ENCODE peak calls at places on chromosomes 2 and 18, in five cellular contexts. B is H1, R is K562, D is HepG2, Q is GM12878. O is an unnamed sample.

GRCh38 chr18:3789525-3789924 is 339.6 kb downstream of the TGIF1 start:
- DNase-seq in D (no peak), B (no peak), R (no peak), Q (no peak), O (no peak)

GRCh38 chr2:188677182-188677581 is 297.0 kb upstream of the COL3A1 start:
- DNase-seq in B (no peak), R (no peak), D (no peak), Q (no peak), O (no peak)

GRCh38 chr2:66853585-66853984 is 418.7 kb downstream of the MEIS1 start:
- DNase-seq in D (no peak), R (no peak), B (no peak), Q (no peak), O (no peak)

GRCh38 chr18:54737986-54738385 is 90.3 kb upstream of the RAB27B start:
- DNase-seq in R (no peak), Q (no peak), D (no peak), B (no peak), O (no peak)

GRCh38 chr2:120378605-120379004 is 32.7 kb downstream of the INHBB start:
- DNase-seq in B (no peak), D (no peak), Q (no peak), R (no peak), O (no peak)

GRCh38 chr2:75605770-75606535 is 40.6 kb upstream of the MRPL19 start:
- DNase-seq in D (peak), B (no peak), Q (no peak), R (no peak), O (no peak)

GRCh38 chr2:206435738-206436137 is 7.6 kb upstream of the ADAM23 start:
- DNase-seq in R (no peak), D (peak), Q (no peak), B (no peak), O (no peak)

GRCh38 chr2:238352361-238352760 is 32.0 kb downstream of the TRAF3IP1 start:
- DNase-seq in R (no peak), B (no peak), D (no peak), Q (no peak), O (no peak)

GRCh38 chr2:105761931-105762515 is 17.3 kb downstream of the NCK2 start:
- DNase-seq in R (no peak), Q (no peak), D (no peak), B (peak), O (no peak)

GRCh38 chr2:124018894-124019293 is 6.2 kb upstream of the CNTNAP5 start:
- DNase-seq in Q (no peak), R (no peak), B (no peak), D (no peak), O (no peak)

DNA sequence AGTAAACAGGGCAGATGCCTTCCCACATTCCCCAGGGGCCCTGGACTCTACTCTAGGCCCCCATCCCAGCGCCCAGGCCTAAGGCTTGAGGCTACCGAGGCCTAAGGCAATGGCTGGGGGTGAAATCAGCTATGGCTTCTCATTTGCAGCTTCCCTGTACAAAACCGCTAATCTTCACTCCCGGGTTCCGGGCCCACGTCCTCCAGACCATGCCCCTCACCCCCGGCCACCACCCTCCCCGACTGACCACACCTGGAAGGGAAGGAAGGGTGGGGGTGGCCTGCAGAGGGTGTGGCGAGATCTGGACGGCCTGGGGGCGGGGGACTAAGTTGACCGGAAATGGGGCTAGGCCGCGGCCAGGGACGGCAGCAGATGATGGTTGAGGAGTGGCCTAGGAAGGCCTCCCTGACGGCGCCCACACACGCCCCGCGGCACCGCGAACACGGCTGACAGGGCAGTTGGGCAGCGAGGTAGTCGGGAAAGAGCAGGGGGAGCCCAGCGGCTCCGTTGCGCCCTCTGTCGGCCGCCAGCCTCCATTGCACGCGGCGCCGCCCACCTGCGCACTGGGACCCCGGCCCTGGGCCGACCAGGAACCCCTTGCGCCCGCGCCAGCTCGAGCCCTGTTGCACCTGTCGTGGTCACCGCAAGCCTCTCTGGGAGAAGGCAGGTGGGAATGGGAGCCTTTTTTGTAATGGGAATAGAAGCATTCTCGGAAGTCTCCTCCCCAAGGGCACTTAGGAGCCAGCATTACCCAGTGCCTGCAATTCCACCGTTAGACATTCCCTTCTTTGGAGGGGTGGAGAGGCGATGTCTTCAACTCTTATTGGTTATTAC is 117.1 kb upstream of the STPG4 start:
- DNase-seq in Q (no peak), D (no peak), R (peak), B (peak), O (peak)
- TF ChIP-seq SRF in Q (no peak), D (no peak), R (no peak), B (no peak), O (no peak)

DNA sequence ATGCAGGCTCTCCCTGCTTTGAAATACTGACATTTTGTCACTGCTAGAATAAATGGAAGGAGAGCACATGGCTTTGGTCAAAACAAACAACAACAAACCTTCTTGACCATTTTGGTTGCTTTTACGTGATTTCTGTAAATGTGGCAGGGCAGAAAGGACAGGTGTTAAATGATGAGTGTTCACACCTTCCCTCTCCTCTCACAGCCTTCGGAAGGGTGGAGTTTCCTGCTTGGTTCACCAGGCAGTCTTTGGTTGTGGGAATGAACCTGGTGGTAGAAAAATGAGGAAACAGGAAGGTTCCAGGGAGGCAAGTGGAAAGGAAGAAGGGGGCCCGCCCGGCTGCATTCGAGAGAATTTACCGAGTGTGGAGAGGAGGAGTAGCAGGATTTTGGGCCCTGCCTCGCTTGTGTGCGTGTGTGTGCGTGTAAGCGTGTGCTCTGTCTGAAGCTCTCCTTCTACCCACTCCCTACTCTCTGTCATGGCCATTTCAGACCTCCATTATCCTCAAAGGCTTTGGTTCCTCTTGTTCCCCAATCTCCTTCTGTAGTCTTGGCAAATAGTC is 23.7 kb upstream of the SPP2 start:
- DNase-seq in R (no peak), Q (no peak), B (no peak), D (no peak), O (no peak)
- TF ChIP-seq POLR2AphosphoS5 in R (no peak), Q (no peak), B (no peak), D (no peak), O (no peak)

DNA sequence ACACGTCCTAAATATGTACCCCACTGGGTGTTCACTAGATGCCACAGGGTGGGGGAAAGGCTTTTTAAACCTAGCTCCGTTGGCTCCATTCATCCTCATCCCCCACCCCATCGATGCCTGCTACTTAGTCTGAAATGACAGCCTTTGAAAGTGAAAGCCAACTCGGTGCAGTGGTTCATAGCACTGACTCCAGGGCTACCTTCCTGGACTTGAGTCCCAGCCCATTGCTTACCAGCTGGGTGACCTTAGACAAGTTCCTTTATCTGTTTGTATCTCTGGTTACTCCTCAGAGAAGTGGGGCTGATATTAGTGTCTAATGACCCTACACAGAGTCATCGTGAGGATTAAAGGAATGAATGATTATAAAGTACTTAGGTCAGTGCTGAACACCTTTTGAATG is 24.4 kb downstream of the EHD3 start:
- DNase-seq in D (no peak), B (no peak), R (no peak), Q (peak), O (no peak)
- TF ChIP-seq JUND in D (no peak), B (no peak), R (no peak), Q (no peak), O (no peak)

GRCh38 chr2:30359644-30360167 is 87.3 kb upstream of the LCLAT1 start:
- DNase-seq in Q (no peak), R (no peak), D (no peak), B (no peak), O (no peak)
- TF ChIP-seq SRF in Q (no peak), R (no peak), D (no peak), B (no peak), O (no peak)

DNA sequence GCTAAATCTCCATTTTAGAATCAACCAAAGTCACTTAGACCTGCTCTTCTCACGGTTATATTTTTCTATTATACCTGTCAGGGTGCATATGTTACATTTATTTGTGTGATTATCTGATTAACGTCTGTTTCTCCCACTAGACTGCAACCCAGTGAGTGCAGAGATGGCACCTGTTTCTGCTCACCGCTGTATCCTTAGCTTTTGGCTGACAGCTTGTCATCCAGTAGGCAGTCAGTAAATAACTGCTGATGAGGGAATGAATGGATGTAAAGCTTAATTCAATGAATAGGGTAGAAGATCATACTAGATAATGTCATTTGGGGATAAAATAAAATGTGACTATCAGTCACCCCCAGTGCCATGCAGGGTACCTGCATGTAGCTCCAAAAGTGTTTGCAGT is 6.9 kb upstream of the CHRNA1 start:
- DNase-seq in R (no peak), Q (no peak), B (no peak), D (no peak), O (no peak)
- TF ChIP-seq POLR2AphosphoS5 in R (no peak), Q (no peak), B (no peak), D (no peak), O (no peak)

DNA sequence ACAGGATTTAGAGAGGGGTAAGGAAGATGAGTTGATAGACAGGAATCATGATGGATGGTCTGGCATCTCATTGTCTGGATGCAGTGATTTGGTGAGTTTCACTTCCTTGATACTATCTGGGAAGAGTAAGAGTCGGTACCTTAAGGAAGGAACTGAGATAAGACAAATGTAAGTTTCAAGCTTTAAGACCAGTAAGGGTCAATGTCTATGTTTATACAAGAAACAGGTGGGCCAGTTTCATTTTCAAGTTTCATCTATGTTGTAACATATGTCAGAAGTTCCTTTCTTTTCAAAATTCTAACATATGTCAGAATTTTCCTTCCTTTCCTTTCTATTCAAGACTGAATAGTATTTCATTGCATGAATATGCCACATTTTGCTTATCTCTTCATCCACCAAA is 276.7 kb upstream of the RAB6C start:
- DNase-seq in D (no peak), B (no peak), R (no peak), Q (no peak), O (no peak)
- TF ChIP-seq JUND in D (no peak), B (no peak), R (no peak), Q (no peak), O (no peak)

GRCh38 chr2:47657886-47658577 is 124.9 kb upstream of the MSH6 start:
- DNase-seq in Q (no peak), D (no peak), R (no peak), B (no peak), O (no peak)

GRCh38 chr2:47658646-47659320 is 124.2 kb upstream of the MSH6 start:
- DNase-seq in Q (no peak), R (no peak), D (no peak), B (no peak), O (no peak)

GRCh38 chr2:47655563-47655880 is 127.4 kb upstream of the MSH6 start:
- DNase-seq in Q (no peak), R (no peak), D (no peak), B (no peak), O (no peak)

GRCh38 chr2:47654790-47655562 is 128.0 kb upstream of the MSH6 start:
- DNase-seq in B (no peak), D (no peak), R (no peak), Q (peak), O (no peak)

GRCh38 chr2:47656715-47657600 is 126.0 kb upstream of the MSH6 start:
- DNase-seq in Q (no peak), B (no peak), D (no peak), R (no peak), O (no peak)
- TF ChIP-seq SRF in Q (no peak), B (no peak), D (no peak), R (no peak), O (no peak)

GRCh38 chr18:75067996-75068645 is 140.8 kb downstream of the PTGR3 start:
- DNase-seq in D (no peak), Q (no peak), B (no peak), R (no peak), O (no peak)

GRCh38 chr18:75070625-75071483 is 138.1 kb downstream of the PTGR3 start:
- DNase-seq in B (no peak), R (no peak), Q (peak), D (peak), O (peak)

GRCh38 chr18:75066936-75067335 is 142.0 kb downstream of the PTGR3 start:
- DNase-seq in D (no peak), Q (no peak), R (no peak), B (no peak), O (no peak)

GRCh38 chr18:75070235-75070624 is 138.7 kb downstream of the PTGR3 start:
- DNase-seq in D (no peak), Q (no peak), B (no peak), R (no peak), O (no peak)

GRCh38 chr18:75068682-75069435 is 140.1 kb downstream of the PTGR3 start:
- DNase-seq in B (no peak), R (no peak), D (no peak), Q (no peak), O (no peak)
- TF ChIP-seq POLR2AphosphoS5 in B (no peak), R (no peak), D (no peak), Q (no peak), O (no peak)

DNA sequence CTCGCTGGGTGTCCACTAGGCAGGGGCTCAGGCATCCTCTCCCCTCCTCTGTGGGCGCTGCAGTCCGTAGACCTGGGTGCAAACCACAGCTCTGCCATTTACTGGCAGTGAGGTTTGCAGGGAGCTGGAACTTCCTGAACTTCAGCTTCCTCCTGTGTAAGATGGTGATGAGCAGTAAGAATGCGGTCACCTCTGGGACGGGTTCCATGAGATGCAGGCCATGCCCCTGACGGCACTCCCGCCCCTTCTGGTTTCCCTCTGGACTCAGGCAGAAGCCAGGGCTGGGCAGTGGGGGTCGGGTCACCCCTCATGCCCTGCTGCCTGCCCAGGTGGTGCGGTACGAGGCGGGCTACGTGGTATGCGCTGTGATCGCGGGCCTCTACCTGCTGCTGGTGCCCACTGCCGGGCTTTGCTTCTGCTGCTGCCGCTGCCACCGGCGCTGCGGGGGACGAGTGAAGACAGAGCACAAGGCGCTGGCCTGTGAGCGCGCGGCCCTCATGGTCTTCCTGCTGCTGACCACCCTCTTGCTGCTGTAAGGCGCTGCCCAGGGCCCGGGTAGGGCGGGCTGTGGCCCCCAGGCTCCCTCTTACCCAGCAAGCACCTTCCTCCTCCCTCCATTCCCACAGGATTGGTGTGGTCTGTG is 1.5 kb downstream of the PROM2 start:
- DNase-seq in R (no peak), D (no peak), Q (no peak), B (no peak), O (no peak)
- TF ChIP-seq JUND in R (no peak), D (no peak), Q (no peak), B (no peak), O (no peak)

DNA sequence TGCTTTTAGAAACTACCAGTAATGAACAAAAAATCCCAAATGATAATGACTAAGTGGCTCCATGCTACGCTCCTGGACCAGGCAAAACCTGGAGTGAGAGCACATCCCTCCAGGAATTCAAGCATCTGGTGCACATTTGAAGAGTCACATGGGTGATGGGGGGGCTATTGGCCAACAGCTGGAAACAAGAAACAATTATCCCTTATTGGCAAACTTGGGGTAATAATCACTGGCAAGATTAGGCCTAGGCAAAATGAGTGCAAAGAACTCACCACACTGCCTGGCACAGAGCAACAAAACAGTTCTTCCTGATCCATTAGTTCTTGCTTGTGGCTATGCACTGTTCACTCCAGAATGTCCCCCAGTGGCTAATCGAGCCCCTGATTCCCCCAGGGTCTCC is 66.1 kb downstream of the GYPC start:
- DNase-seq in D (no peak), B (no peak), R (no peak), Q (no peak), O (no peak)
- TF ChIP-seq SRF in D (no peak), B (no peak), R (no peak), Q (no peak), O (no peak)